ENCODE peak calls at places on chromosomes 12 and 14, in five cellular contexts. I, K, F, M and W are unnamed samples.

GRCh38 chr14:49975799-49976198 is 82.9 kb downstream of the ARF6 start:
- DNase-seq in F (no peak), I (no peak), M (no peak), K (no peak), W (no peak)

GRCh38 chr12:103680591-103681065 is 93.6 kb downstream of the STAB2 start:
- DNase-seq in M (peak; percentile 39), F (no peak), K (peak; percentile 46), I (no peak), W (no peak)

GRCh38 chr14:61444215-61444768 is 122.9 kb downstream of the PRKCH start:
- DNase-seq in K (no peak), I (peak; percentile 54), M (no peak), F (peak; percentile 49), W (peak; percentile 14)

GRCh38 chr12:120216742-120217595 is 16.1 kb upstream of the RPLP0 start:
- DNase-seq in K (no peak), I (no peak), F (no peak), M (no peak), W (no peak)

GRCh38 chr12:87227157-87227556 is 802.0 kb downstream of the C12orf50 start:
- DNase-seq in I (no peak), F (no peak), K (no peak), M (no peak), W (no peak)

GRCh38 chr12:96774501-96775256 is 132.4 kb upstream of the NEDD1 start:
- DNase-seq in M (no peak), K (no peak), F (no peak), I (no peak), W (no peak)

GRCh38 chr12:31204995-31205582 is 120.9 kb downstream of the SINHCAF start:
- DNase-seq in K (no peak), M (peak; percentile 75), F (no peak), I (no peak), W (no peak)

GRCh38 chr12:57832966-57833365 is 13.6 kb downstream of the CTDSP2 start:
- DNase-seq in F (no peak), I (no peak), K (no peak), M (no peak), W (no peak)

GRCh38 chr12:41697161-41697560 is 447.5 kb downstream of the GXYLT1 start:
- DNase-seq in M (no peak), I (no peak), F (no peak), K (no peak), W (no peak)

GRCh38 chr14:70029296-70030132 is 150.3 kb downstream of the SMOC1 start:
- DNase-seq in F (no peak), I (no peak), M (peak; percentile 90), K (no peak), W (no peak)

GRCh38 chr12:72679147-72679757 is 407.1 kb downstream of the TRHDE start:
- DNase-seq in M (no peak), I (no peak), K (no peak), F (no peak), W (no peak)

GRCh38 chr12:131033886-131034482 is 80.3 kb downstream of the ADGRD1 start:
- DNase-seq in K (no peak), M (no peak), I (no peak), F (no peak), W (no peak)

GRCh38 chr14:50303744-50304471 is 8.1 kb downstream of the L2HGDH start:
- DNase-seq in F (no peak), M (peak; percentile 30), K (no peak), I (no peak), W (no peak)

GRCh38 chr12:15220451-15220850 is 766 bp downstream of the RERG start:
- DNase-seq in M (peak; percentile 73), F (no peak), I (no peak), K (no peak), W (no peak)

GRCh38 chr12:56614627-56615026 is 15.5 kb downstream of the BAZ2A start:
- DNase-seq in F (no peak), I (no peak), K (no peak), M (no peak), W (no peak)

GRCh38 chr12:123250471-123251383 is 17.5 kb downstream of the MTRFR start:
- DNase-seq in I (no peak), M (peak; percentile 97), K (peak; percentile 54), F (no peak), W (no peak)

GRCh38 chr12:101923049-101923718 is 45.8 kb downstream of the DRAM1 start:
- DNase-seq in K (no peak), M (no peak), F (no peak), I (no peak), W (no peak)

GRCh38 chr12:49733219-49734017 is 7.9 kb upstream of the TMBIM6 start:
- DNase-seq in K (no peak), M (no peak), F (no peak), I (no peak), W (no peak)

GRCh38 chr12:56808954-56809353 is 45.8 kb downstream of the HSD17B6 start:
- DNase-seq in K (no peak), M (peak; percentile 12), F (no peak), I (no peak), W (no peak)

GRCh38 chr14:104821971-104822608 is 21.2 kb downstream of the ZBTB42 start:
- DNase-seq in K (no peak), M (no peak), I (no peak), F (no peak), W (no peak)

GRCh38 chr12:1833596-1834028 is 13.2 kb downstream of the LRTM2 start:
- DNase-seq in I (no peak), K (no peak), M (no peak), F (no peak), W (no peak)

GRCh38 chr14:70707138-70708038 is 65.7 kb downstream of the TTC9 start:
- DNase-seq in F (no peak), M (peak; percentile 81), K (no peak), I (no peak), W (no peak)

GRCh38 chr12:115666168-115666567 is 611.3 kb downstream of the MED13L start:
- DNase-seq in K (no peak), M (no peak), F (no peak), I (no peak), W (no peak)

GRCh38 chr14:38994721-38995120 is 108.3 kb downstream of the SEC23A start:
- DNase-seq in I (no peak), F (no peak), K (no peak), M (peak; percentile 82), W (no peak)

GRCh38 chr14:62143235-62143634 is 381.0 kb downstream of the SNAPC1 start:
- DNase-seq in I (no peak), K (no peak), M (no peak), F (no peak), W (no peak)

GRCh38 chr12:60257063-60257462 is 661.2 kb downstream of the SLC16A7 start:
- DNase-seq in M (no peak), F (no peak), I (no peak), K (no peak), W (no peak)